ENCODE peak calls at places on chromosome 6, in seven cellular contexts. D is NB4, K is epithelial cell of esophagus, Y is mammary epithelial cell, G is left ventricle myocardium inferior, N is neural progenitor cell, M is tibial nerve. A is an unnamed sample.
A peak's percentile ranks its signal among the peaks of the same experiment; 100 is the strongest.

GRCh38 chr6:12291785-12292604 is 1.8 kb downstream of the EDN1 start:
- DNase-seq in D (peak; percentile 16), K (peak; percentile 70), Y (peak; percentile 44), G (no peak), N (peak; percentile 65), M (no peak), A (peak; percentile 45)

GRCh38 chr6:96898241-96898851 is 655 bp upstream of the NDUFAF4 start:
- DNase-seq in D (peak; percentile 33), K (peak; percentile 29), Y (no peak), G (no peak), N (no peak), M (no peak), A (no peak)

GRCh38 chr6:28673800-28674671 is 148.4 kb downstream of the GPX5 start:
- DNase-seq in D (peak; percentile 80), K (peak; percentile 77), Y (peak; percentile 83), G (no peak), N (peak; percentile 76), M (no peak), A (peak; percentile 82)

GRCh38 chr6:118869894-118870665 is 23.9 kb upstream of the ASF1A start:
- DNase-seq in D (no peak), K (no peak), Y (no peak), G (no peak), N (no peak), M (no peak), A (no peak)

GRCh38 chr6:108872001-108872974 is 24.1 kb downstream of the ARMC2 start:
- DNase-seq in D (no peak), K (no peak), Y (no peak), G (no peak), N (peak; percentile 57), M (peak; percentile 35), A (no peak)

GRCh38 chr6:163170294-163170883 is 244.1 kb upstream of the QKI start:
- DNase-seq in D (peak; percentile 61), K (peak; percentile 6), Y (no peak), G (no peak), N (no peak), M (no peak), A (peak; percentile 35)

GRCh38 chr6:170074907-170075306 is 216.0 kb downstream of the DLL1 start:
- DNase-seq in D (no peak), K (no peak), Y (no peak), G (no peak), N (no peak), M (no peak), A (no peak)

GRCh38 chr6:139539852-139540251 is 165.4 kb upstream of the CITED2 start:
- DNase-seq in D (no peak), K (peak; percentile 96), Y (no peak), G (peak; percentile 31), N (no peak), M (no peak), A (no peak)

GRCh38 chr6:138970856-138971425 is 17.1 kb downstream of the REPS1 start:
- DNase-seq in D (peak; percentile 31), K (peak; percentile 96), Y (peak; percentile 93), G (no peak), N (no peak), M (no peak), A (peak; percentile 25)

GRCh38 chr6:145212807-145213206 is 522.5 kb downstream of the EPM2A start:
- DNase-seq in D (no peak), K (no peak), Y (no peak), G (no peak), N (no peak), M (no peak), A (peak; percentile 17)

GRCh38 chr6:156980515-156980914 is 203.3 kb downstream of the ARID1B start:
- DNase-seq in D (no peak), K (peak; percentile 54), Y (no peak), G (no peak), N (peak; percentile 52), M (no peak), A (no peak)

GRCh38 chr6:84773431-84774173 is 9.2 kb upstream of the TBX18 start:
- DNase-seq in D (no peak), K (peak; percentile 56), Y (peak; percentile 37), G (peak; percentile 24), N (peak; percentile 68), M (peak; percentile 21), A (no peak)

GRCh38 chr6:127484207-127484858 is 25.1 kb upstream of the KIAA0408 start:
- DNase-seq in D (peak; percentile 45), K (peak; percentile 54), Y (peak; percentile 45), G (no peak), N (no peak), M (no peak), A (peak; percentile 52)

GRCh38 chr6:139932671-139933070 is 558.2 kb upstream of the CITED2 start:
- DNase-seq in D (no peak), K (no peak), Y (no peak), G (no peak), N (no peak), M (no peak), A (no peak)

GRCh38 chr6:15327271-15327670 is 81.4 kb downstream of the JARID2 start:
- DNase-seq in D (no peak), K (peak; percentile 18), Y (no peak), G (no peak), N (peak; percentile 22), M (no peak), A (peak; percentile 79)

GRCh38 chr6:126664271-126664670 is 324.4 kb downstream of the CENPW start:
- DNase-seq in D (no peak), K (no peak), Y (no peak), G (no peak), N (no peak), M (no peak), A (no peak)

GRCh38 chr6:16236648-16237199 is 1.7 kb upstream of the GMPR start:
- DNase-seq in D (peak; percentile 49), K (no peak), Y (peak; percentile 37), G (no peak), N (no peak), M (no peak), A (peak; percentile 66)

GRCh38 chr6:3422457-3422816 is 34.4 kb downstream of the SLC22A23 start:
- DNase-seq in D (no peak), K (no peak), Y (no peak), G (no peak), N (no peak), M (no peak), A (no peak)

GRCh38 chr6:113598786-113599185 is 258.4 kb upstream of the MARCKS start:
- DNase-seq in D (no peak), K (no peak), Y (no peak), G (no peak), N (no peak), M (no peak), A (no peak)

GRCh38 chr6:157603971-157604370 is 219.1 kb upstream of the SNX9 start:
- DNase-seq in D (no peak), K (no peak), Y (no peak), G (no peak), N (no peak), M (no peak), A (no peak)

GRCh38 chr6:33578164-33578563 is 1.9 kb downstream of the BAK1 start:
- DNase-seq in D (no peak), K (no peak), Y (no peak), G (no peak), N (no peak), M (no peak), A (no peak)

GRCh38 chr6:6788394-6789020 is 200.0 kb downstream of the LY86 start:
- DNase-seq in D (peak; percentile 75), K (peak; percentile 30), Y (no peak), G (no peak), N (peak; percentile 25), M (no peak), A (peak; percentile 64)
- TF ChIP-seq CTCF in D (peak; percentile 83), K (peak; percentile 61), Y (peak; percentile 66), G (peak; percentile 49), N (peak; percentile 57), M (no peak), A (peak; percentile 86)

GRCh38 chr6:123803862-123804681 is at the start of gene NKAIN2:
- DNase-seq in D (no peak), K (peak; percentile 35), Y (peak; percentile 2), G (peak; percentile 20), N (peak; percentile 82), M (no peak), A (peak; percentile 15)

GRCh38 chr6:123803456-123803861 is 206 bp upstream of the NKAIN2 start:
- DNase-seq in D (no peak), K (no peak), Y (no peak), G (no peak), N (peak; percentile 68), M (no peak), A (no peak)

GRCh38 chr6:123801067-123801466 is 2.6 kb upstream of the NKAIN2 start:
- DNase-seq in D (no peak), K (no peak), Y (no peak), G (no peak), N (no peak), M (no peak), A (no peak)

GRCh38 chr6:123802351-123802696 is 1.3 kb upstream of the NKAIN2 start:
- DNase-seq in D (no peak), K (no peak), Y (no peak), G (no peak), N (no peak), M (no peak), A (no peak)

DNA sequence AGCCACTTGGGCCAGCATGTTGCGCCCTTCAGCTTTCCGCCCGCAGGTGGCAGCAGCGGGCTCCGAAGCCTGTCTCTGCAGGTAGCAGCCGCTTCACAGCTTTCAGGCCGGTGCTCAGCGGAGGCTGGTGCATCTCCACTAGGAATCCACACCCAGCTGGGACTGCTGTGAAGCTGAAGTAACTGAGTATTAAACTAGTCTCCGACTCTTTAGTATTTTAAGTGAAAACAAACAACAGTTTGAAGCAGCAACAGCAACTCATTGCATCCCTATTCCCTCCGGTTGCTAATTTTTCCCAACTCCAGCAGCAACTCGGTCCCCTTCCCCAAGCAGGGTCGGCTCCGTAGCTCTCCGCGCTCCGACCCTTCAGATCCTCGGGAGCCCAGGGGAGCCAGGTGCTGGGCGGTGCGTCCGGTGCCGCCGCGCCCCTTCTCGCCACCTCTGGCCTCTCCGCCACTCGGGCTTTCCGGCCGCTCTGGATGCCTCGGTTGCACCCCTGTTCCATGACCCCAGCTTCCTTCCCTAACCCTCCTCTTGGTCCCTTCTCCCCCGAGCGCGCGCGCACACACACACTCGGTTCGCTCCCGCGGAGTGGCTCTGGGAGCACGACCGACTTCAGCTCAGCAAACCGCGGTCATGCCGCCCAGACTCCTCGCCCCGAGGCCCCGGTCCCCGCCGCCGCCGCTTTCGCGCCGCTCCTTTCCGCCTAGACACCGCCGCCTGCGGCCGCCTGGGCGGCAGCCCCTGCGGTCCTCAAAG is 789 bp upstream of the NKAIN2 start:
- DNase-seq in D (peak; percentile 67), K (peak; percentile 92), Y (peak; percentile 75), G (peak; percentile 73), N (peak; percentile 91), M (peak; percentile 70), A (peak; percentile 84)
- H3K4me3 ChIP-seq in D (no peak overlapping the region), K (peak overlapping the region; percentile 35), Y (peak overlapping the region; percentile 40), G (peak overlapping the region; percentile 70), N (peak overlapping the region; percentile 96), M (peak overlapping the region; percentile 54), A (peak overlapping the region; percentile 34)

GRCh38 chr6:110039996-110040383 is 61.9 kb downstream of the GPR6 start:
- DNase-seq in D (peak; percentile 68), K (peak; percentile 54), Y (peak; percentile 15), G (no peak), N (peak; percentile 36), M (no peak), A (peak; percentile 67)
- TF ChIP-seq CTCF in D (peak; percentile 63), K (peak; percentile 61), Y (no peak), G (peak; percentile 37), N (peak; percentile 55), M (peak; percentile 9), A (peak; percentile 46)

DNA sequence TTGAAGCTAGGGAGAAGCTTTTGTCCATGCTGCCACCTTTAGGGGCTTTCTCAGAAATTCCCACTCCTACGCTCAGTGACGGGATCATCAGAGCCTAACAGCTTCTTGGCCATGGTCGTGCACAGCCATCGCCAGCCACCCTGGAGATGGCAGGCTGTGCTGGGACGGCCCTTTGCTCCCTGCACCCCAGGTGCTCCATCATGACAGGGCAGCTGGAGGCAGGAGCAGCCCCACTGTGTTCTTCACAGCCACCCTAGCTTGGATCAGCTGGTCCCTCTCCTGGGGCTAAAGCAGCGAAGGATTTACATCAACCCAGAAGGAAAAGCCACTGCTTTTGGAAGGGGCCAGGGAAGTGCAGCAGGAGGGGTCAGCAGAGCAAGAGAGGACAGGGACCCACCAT is 235.9 kb downstream of the LY86 start:
- DNase-seq in D (no peak), K (no peak), Y (no peak), G (no peak), N (no peak), M (no peak), A (no peak)
- H3K4me3 ChIP-seq in D (no peak overlapping the region), K (no peak overlapping the region), Y (no peak overlapping the region), G (no peak overlapping the region), N (no peak overlapping the region), M (no peak overlapping the region), A (no peak overlapping the region)

A was measured in GM12865.